ENCODE peak calls at places on chromosomes 6 and 20, in seven cellular contexts. L is GM23338; M is NCI-H460; W is HuH-7; N is NCI-H146; Z is fibroblast of mammary gland; O is stimulated activated CD8-positive, alpha-beta memory T cell treated with anti-CD3 and anti-CD28 coated beads, Interleukin-2, amount 100 ng/mL, for 1 hour. X is an unnamed sample.

GRCh38 chr20:50450961-50451752 is 59.0 kb upstream of the PTPN1 start:
- DNase-seq in L (peak), M (no peak), W (peak), N (no peak), Z (peak), O (no peak), X (no peak)

GRCh38 chr20:36461600-36462439 is 79.5 kb upstream of the MYL9 start:
- DNase-seq in L (peak), M (no peak), W (peak), N (peak), Z (peak), O (no peak), X (no peak)

GRCh38 chr6:169189686-169190085 is 64.0 kb downstream of the THBS2 start:
- DNase-seq in L (no peak), M (no peak), W (no peak), N (no peak), Z (no peak), O (no peak), X (no peak)

GRCh38 chr6:143034689-143035334 is 25.9 kb upstream of the AIG1 start:
- DNase-seq in L (no peak), M (no peak), W (no peak), N (no peak), Z (no peak), O (no peak), X (no peak)

GRCh38 chr6:168411130-168411529 is 29.9 kb upstream of the SMOC2 start:
- DNase-seq in L (no peak), M (no peak), W (no peak), N (no peak), Z (no peak), O (no peak), X (no peak)

GRCh38 chr6:9224539-9224938 is 789.2 kb upstream of the SLC35B3 start:
- DNase-seq in L (no peak), M (peak), W (no peak), N (no peak), Z (no peak), O (no peak), X (no peak)

GRCh38 chr6:151475653-151476523 is 17.9 kb upstream of the CCDC170 start:
- DNase-seq in L (peak), M (peak), W (peak), N (peak), Z (peak), O (peak), X (peak)

GRCh38 chr6:79706527-79706926 is 75.4 kb downstream of the SH3BGRL2 start:
- DNase-seq in L (no peak), M (no peak), W (no peak), N (no peak), Z (no peak), O (no peak), X (no peak)

GRCh38 chr20:35523298-35523888 is 6.1 kb downstream of the C20orf173 start:
- DNase-seq in L (peak), M (no peak), W (peak), N (peak), Z (peak), O (no peak), X (no peak)

GRCh38 chr6:141254336-141254735 is 878.4 kb upstream of the GJE1 start:
- DNase-seq in L (no peak), M (no peak), W (no peak), N (no peak), Z (no peak), O (no peak), X (no peak)

GRCh38 chr6:170136541-170137175 is 154.2 kb downstream of the DLL1 start:
- DNase-seq in L (no peak), M (no peak), W (no peak), N (no peak), Z (no peak), O (no peak), X (no peak)

GRCh38 chr6:5762561-5762968 is 244.2 kb downstream of the NRN1 start:
- DNase-seq in L (no peak), M (no peak), W (no peak), N (no peak), Z (peak), O (no peak), X (no peak)

GRCh38 chr6:90375681-90376439 is 79.2 kb upstream of the BACH2 start:
- DNase-seq in L (no peak), M (no peak), W (no peak), N (no peak), Z (peak), O (no peak), X (no peak)

GRCh38 chr6:125827788-125828313 is 37.1 kb downstream of the NCOA7 start:
- DNase-seq in L (no peak), M (no peak), W (no peak), N (no peak), Z (no peak), O (no peak), X (no peak)

GRCh38 chr6:142055219-142055618 is 77.5 kb upstream of the GJE1 start:
- DNase-seq in L (no peak), M (no peak), W (no peak), N (no peak), Z (no peak), O (no peak), X (no peak)

GRCh38 chr20:24821391-24821790 is 127.7 kb upstream of the CST7 start:
- DNase-seq in L (no peak), M (no peak), W (no peak), N (no peak), Z (no peak), O (no peak), X (no peak)

GRCh38 chr6:6591778-6592388 is 3.4 kb downstream of the LY86 start:
- DNase-seq in L (no peak), M (no peak), W (no peak), N (no peak), Z (no peak), O (no peak), X (no peak)

GRCh38 chr6:142537612-142538478 is 236.0 kb downstream of the ADGRG6 start:
- DNase-seq in L (peak), M (peak), W (peak), N (peak), Z (peak), O (no peak), X (no peak)

GRCh38 chr6:121055572-121056163 is 278.6 kb downstream of the TBC1D32 start:
- DNase-seq in L (peak), M (peak), W (peak), N (peak), Z (peak), O (no peak), X (peak)

GRCh38 chr20:31721408-31722332 is 998 bp downstream of the BCL2L1 start:
- DNase-seq in L (peak), M (no peak), W (no peak), N (peak), Z (no peak), O (no peak), X (no peak)

GRCh38 chr20:35643045-35643444 is 21.7 kb downstream of the CPNE1 start:
- DNase-seq in L (no peak), M (no peak), W (no peak), N (no peak), Z (no peak), O (no peak), X (no peak)

X was measured in Panc1.